ENCODE peak calls at places on chromosomes 12 and 14, in nine cellular contexts. C is prostate gland; D is right lobe of liver; A is CD8-positive, alpha-beta T cell; W is upper lobe of left lung; I is sigmoid colon; H is HepG2; B is body of pancreas; K is MM.1S. G is an unnamed sample. For H3K4me1, the result is how much of the 10 kb centered on the place peaks cover.

GRCh38 chr12:126144603-126145002 is 1079.4 kb downstream of the AACS start:
- DNase-seq in C (no peak), D (no peak), A (no peak), W (no peak), I (no peak), H (no peak), B (no peak), K (no peak), G (no peak)

GRCh38 chr14:51014086-51014485 is 69.8 kb upstream of the PYGL start:
- DNase-seq in C (no peak), D (no peak), A (no peak), W (no peak), I (peak), H (no peak), B (no peak), K (no peak), G (no peak)

GRCh38 chr14:50069325-50069724 is 47.0 kb downstream of the VCPKMT start:
- DNase-seq in C (no peak), D (no peak), A (no peak), W (no peak), I (no peak), H (no peak), B (no peak), K (no peak), G (no peak)

GRCh38 chr12:31517994-31518393 is 72.9 kb downstream of the DENND5B start:
- DNase-seq in C (no peak), D (no peak), A (no peak), W (no peak), I (no peak), H (no peak), B (no peak), K (no peak), G (no peak)

GRCh38 chr12:6250343-6250742 is 50.1 kb downstream of the CD9 start:
- DNase-seq in C (no peak), D (peak), A (no peak), W (no peak), I (no peak), H (no peak), B (no peak), K (no peak), G (peak)

GRCh38 chr12:132664206-132665148 is 22.7 kb downstream of the POLE start:
- DNase-seq in C (no peak), D (peak), A (no peak), W (no peak), I (peak), H (no peak), B (no peak), K (no peak), G (no peak)

GRCh38 chr14:48536318-48536717 is 860.9 kb upstream of the MDGA2 start:
- DNase-seq in C (no peak), D (no peak), A (no peak), W (no peak), I (no peak), H (peak), B (no peak), K (no peak), G (peak)

GRCh38 chr14:21734457-21735074 is 60.9 kb upstream of the OR4E1 start:
- DNase-seq in C (peak), D (no peak), A (peak), W (no peak), I (no peak), H (peak), B (no peak), K (peak), G (peak)

GRCh38 chr12:106804668-106805067 is 30.2 kb downstream of the RIC8B start:
- DNase-seq in C (no peak), D (no peak), A (no peak), W (no peak), I (no peak), H (no peak), B (no peak), K (no peak), G (no peak)

GRCh38 chr14:95387826-95388445 is 68.2 kb upstream of the CLMN start:
- DNase-seq in C (no peak), D (no peak), A (no peak), W (no peak), I (no peak), H (no peak), B (no peak), K (no peak), G (peak)

GRCh38 chr14:89489796-89490506 is 72.9 kb upstream of the FOXN3 start:
- DNase-seq in C (no peak), D (no peak), A (no peak), W (no peak), I (no peak), H (no peak), B (no peak), K (no peak), G (no peak)

GRCh38 chr12:116389990-116390655 is 112.6 kb upstream of the MED13L start:
- DNase-seq in C (peak), D (no peak), A (no peak), W (no peak), I (no peak), H (no peak), B (no peak), K (no peak), G (no peak)

GRCh38 chr12:104443008-104443407 is 13.7 kb upstream of the CHST11 start:
- DNase-seq in C (no peak), D (no peak), A (no peak), W (no peak), I (no peak), H (no peak), B (no peak), K (no peak), G (no peak)

GRCh38 chr12:100128509-100128908 is 14.2 kb downstream of the BLTP3B start:
- DNase-seq in C (no peak), D (no peak), A (no peak), W (no peak), I (no peak), H (peak), B (no peak), K (no peak), G (peak)
- TF ChIP-seq CTCF in C (no peak), D (peak), A (no peak), W (peak), I (peak), H (peak), B (no peak), K (no peak), G (peak)

DNA sequence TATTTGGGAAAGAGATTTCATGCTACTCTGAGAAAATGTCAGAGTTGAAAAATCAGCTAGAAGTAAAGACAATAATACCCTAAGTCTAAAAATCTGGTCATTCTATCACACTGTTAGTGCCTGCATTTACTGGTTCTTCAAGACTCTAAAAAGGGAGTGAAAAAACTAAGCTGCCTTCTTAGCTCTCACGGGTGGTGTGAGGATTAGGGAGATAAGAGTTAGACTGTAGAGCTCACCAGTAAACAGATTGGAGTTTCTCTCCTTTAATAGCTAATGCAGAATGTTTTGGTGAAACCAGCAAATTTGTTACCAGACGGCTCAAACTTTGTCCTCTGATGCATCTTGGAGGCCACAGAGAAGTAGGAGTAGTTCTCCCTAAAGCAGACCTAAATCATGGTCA is 135.0 kb upstream of the OTX2 start:
- DNase-seq in C (no peak), D (no peak), A (no peak), W (no peak), I (no peak), H (no peak), B (no peak), K (no peak), G (no peak)
- H3K4me3 ChIP-seq in C (no peak), D (no peak), A (no peak), W (no peak), I (no peak), H (no peak), B (no peak), K (no peak), G (no peak)

DNA sequence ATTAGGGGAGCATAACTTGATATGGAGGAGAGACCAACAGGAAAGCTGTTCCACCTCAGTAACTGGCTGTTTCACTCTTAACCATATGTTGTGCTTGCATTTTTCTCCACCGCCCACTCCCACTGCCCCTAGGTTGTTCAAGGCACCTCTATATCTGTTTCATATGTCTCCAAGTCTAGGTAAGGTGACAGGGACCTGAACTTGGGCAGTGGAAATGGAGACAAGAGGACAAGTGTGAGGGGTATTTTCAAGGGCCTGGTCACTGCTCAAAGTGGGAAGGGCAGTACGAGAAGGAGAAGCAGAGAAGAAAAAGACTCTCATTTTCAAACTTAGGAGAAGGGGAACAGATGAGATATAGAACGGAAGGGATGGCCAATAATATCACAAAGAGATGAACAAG is 3.1 kb downstream of the SLC38A1 start:
- DNase-seq in C (no peak), D (no peak), A (no peak), W (no peak), I (no peak), H (no peak), B (no peak), K (no peak), G (no peak)
- H3K4me1 ChIP-seq in C (under half), D (under half), A (half or more), W (under half), I (half or more), H (half or more), B (half or more), K (under half), G (under half)

GRCh38 chr12:63841611-63842010 is 2.9 kb upstream of the SRGAP1 start:
- DNase-seq in C (no peak), D (no peak), A (no peak), W (no peak), I (no peak), H (no peak), B (no peak), K (no peak), G (no peak)

GRCh38 chr12:63843613-63844390 is 698 bp upstream of the SRGAP1 start:
- DNase-seq in C (peak), D (peak), A (peak), W (peak), I (peak), H (peak), B (peak), K (peak), G (peak)

DNA sequence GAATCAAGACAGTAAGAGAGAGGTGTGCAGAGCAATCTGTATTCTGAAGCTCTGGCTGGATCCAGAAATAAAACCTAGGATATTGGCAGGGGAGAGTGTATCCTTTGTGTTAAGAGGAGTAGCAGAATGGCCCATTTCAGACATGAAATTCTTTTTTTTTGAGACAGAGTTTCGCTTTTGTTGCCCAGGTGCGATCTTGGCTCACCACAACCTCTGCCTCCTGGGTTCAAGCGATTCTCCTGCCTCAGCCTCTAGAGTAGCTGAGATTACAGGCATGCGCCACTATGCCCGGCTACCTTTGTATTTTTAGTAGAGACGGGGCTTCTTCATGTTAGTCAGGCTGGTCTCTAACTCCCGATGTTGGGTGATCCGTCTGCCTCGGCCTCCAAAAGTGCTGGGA is 6.1 kb upstream of the SRGAP1 start:
- DNase-seq in C (no peak), D (no peak), A (no peak), W (no peak), I (no peak), H (no peak), B (no peak), K (peak), G (no peak)
- TF ChIP-seq CTCF in C (no peak), D (no peak), A (no peak), W (no peak), I (no peak), H (no peak), B (no peak), K (no peak), G (no peak)

GRCh38 chr14:106422066-106422465 is 895.7 kb downstream of the TMEM121 start:
- DNase-seq in C (no peak), D (no peak), A (no peak), W (no peak), I (no peak), H (no peak), B (no peak), K (no peak), G (no peak)
- H3K4me3 ChIP-seq in C (no peak), D (no peak), A (no peak), W (no peak), I (no peak), H (no peak), B (no peak), K (no peak), G (no peak)

GRCh38 chr12:121796855-121797751 is 3.6 kb upstream of the RHOF start:
- DNase-seq in C (peak), D (peak), A (no peak), W (peak), I (peak), H (peak), B (peak), K (no peak), G (peak)
- H3K4me1 ChIP-seq in C (under half), D (under half), A (under half), W (half or more), I (half or more), H (half or more), B (half or more), K (under half), G (under half)